ENCODE peak calls at places on chromosome 13, in six cellular contexts. Q is NB4, N is EH, L is thyroid gland, W is HFF-Myc, Z is ACHN. A is an unnamed sample.

GRCh38 chr13:62512194-62513141 is 1096.8 kb upstream of the PCDH20 start:
- DNase-seq in L (peak), Q (peak), Z (peak), N (peak), W (no peak), A (no peak)

GRCh38 chr13:50448535-50448981 is 394.9 kb downstream of the DLEU7 start:
- DNase-seq in W (no peak), N (no peak), L (no peak), Q (no peak), Z (no peak), A (peak)

GRCh38 chr13:66794340-66795031 is 435.6 kb downstream of the PCDH9 start:
- DNase-seq in L (no peak), N (no peak), W (no peak), Z (no peak), Q (no peak), A (no peak)

GRCh38 chr13:73677041-73677589 is 457.1 kb downstream of the KLF12 start:
- DNase-seq in N (peak), W (no peak), Q (no peak), L (no peak), Z (no peak), A (peak)

GRCh38 chr13:46334008-46334407 is 53.0 kb downstream of the RUBCNL start:
- DNase-seq in N (no peak), Z (no peak), Q (no peak), W (no peak), L (no peak), A (no peak)

GRCh38 chr13:29849071-29849541 is 1.3 kb downstream of the UBL3 start:
- DNase-seq in N (peak), W (no peak), Q (peak), L (peak), Z (peak), A (no peak)

GRCh38 chr13:113647351-113648217 is 10.4 kb downstream of the ATP4B start:
- DNase-seq in Z (peak), Q (no peak), W (peak), N (peak), L (peak), A (no peak)

GRCh38 chr13:111385182-111385857 is 64.9 kb downstream of the TEX29 start:
- DNase-seq in Q (no peak), Z (no peak), L (no peak), N (no peak), W (no peak), A (no peak)

GRCh38 chr13:101567841-101568240 is 115.4 kb downstream of the ITGBL1 start:
- DNase-seq in L (no peak), Z (no peak), N (no peak), W (no peak), Q (no peak), A (no peak)

GRCh38 chr13:39051157-39051556 is 12.9 kb downstream of the NHLRC3 start:
- DNase-seq in W (no peak), Z (peak), N (peak), Q (peak), L (no peak), A (no peak)

GRCh38 chr13:97395437-97396136 is 38.4 kb upstream of the RAP2A start:
- DNase-seq in N (peak), Z (peak), L (no peak), Q (no peak), W (no peak), A (no peak)

GRCh38 chr13:71118779-71119364 is 748.1 kb downstream of the DACH1 start:
- DNase-seq in Q (no peak), N (no peak), Z (no peak), L (no peak), W (no peak), A (no peak)

GRCh38 chr13:44236370-44236769 is 137.3 kb upstream of the SERP2 start:
- DNase-seq in N (no peak), Z (no peak), W (no peak), Q (no peak), L (no peak), A (no peak)

GRCh38 chr13:28299941-28300340 is 161.6 kb downstream of the PAN3 start:
- DNase-seq in W (no peak), Q (no peak), N (no peak), Z (no peak), L (no peak), A (no peak)

GRCh38 chr13:81686877-81687276 is 1346.0 kb upstream of the SPRY2 start:
- DNase-seq in Q (no peak), Z (no peak), N (no peak), L (no peak), W (peak), A (no peak)

GRCh38 chr13:104132849-104133248 is 1066.6 kb upstream of the SLC10A2 start:
- DNase-seq in W (no peak), Q (no peak), Z (no peak), L (no peak), N (no peak), A (no peak)

GRCh38 chr13:44879452-44880058 is 109.7 kb downstream of the NUFIP1 start:
- DNase-seq in Z (peak), L (no peak), N (peak), W (no peak), Q (peak), A (peak)

GRCh38 chr13:40206241-40207109 is 460.0 kb downstream of the FOXO1 start:
- DNase-seq in N (no peak), L (no peak), Z (peak), Q (peak), W (no peak), A (peak)

GRCh38 chr13:100549316-100549715 is 39.3 kb downstream of the GGACT start:
- DNase-seq in W (no peak), Q (no peak), Z (no peak), L (no peak), N (no peak), A (no peak)

GRCh38 chr13:104949840-104950805 is 1585.3 kb downstream of the EFNB2 start:
- DNase-seq in Z (peak), Q (no peak), L (no peak), W (no peak), N (no peak), A (no peak)

GRCh38 chr13:81713201-81713600 is 1372.3 kb upstream of the SPRY2 start:
- DNase-seq in W (no peak), N (no peak), Q (no peak), L (no peak), Z (no peak), A (no peak)

GRCh38 chr13:98483636-98484288 is 93.1 kb downstream of the STK24 start:
- DNase-seq in Q (no peak), W (no peak), N (peak), L (peak), Z (no peak), A (no peak)

GRCh38 chr13:26977541-26977940 is 194.1 kb downstream of the USP12 start:
- DNase-seq in W (no peak), N (peak), L (no peak), Q (peak), Z (no peak), A (no peak)

GRCh38 chr13:33494596-33495214 is 209.2 kb upstream of the STARD13 start:
- DNase-seq in L (no peak), Q (no peak), Z (peak), W (peak), N (peak), A (peak)

GRCh38 chr13:112510002-112510780 is 77.8 kb downstream of the TUBGCP3 start:
- DNase-seq in Z (peak), W (peak), L (peak), Q (peak), N (peak), A (no peak)

GRCh38 chr13:38309397-38309796 is 40.3 kb upstream of the UFM1 start:
- DNase-seq in L (no peak), Z (no peak), W (no peak), Q (no peak), N (no peak), A (peak)

GRCh38 chr13:79723462-79724116 is 242.6 kb downstream of the NDFIP2 start:
- DNase-seq in W (no peak), N (no peak), Z (no peak), Q (no peak), L (no peak), A (no peak)

GRCh38 chr13:68019901-68020300 is 789.8 kb upstream of the PCDH9 start:
- DNase-seq in L (no peak), N (no peak), Q (no peak), Z (no peak), W (no peak), A (no peak)

GRCh38 chr13:100887729-100888151 is 213.1 kb upstream of the TMTC4 start:
- DNase-seq in N (peak), Q (peak), L (no peak), Z (peak), W (no peak), A (no peak)

GRCh38 chr13:29594310-29594709 is 1.2 kb downstream of the SLC7A1 start:
- DNase-seq in Q (no peak), W (peak), N (peak), L (peak), Z (peak), A (no peak)

GRCh38 chr13:39363393-39363792 is 239.6 kb downstream of the LHFPL6 start:
- DNase-seq in Z (no peak), N (no peak), W (no peak), L (no peak), Q (no peak), A (no peak)

GRCh38 chr13:20993661-20994440 is 67.5 kb downstream of the LATS2 start:
- DNase-seq in W (peak), N (peak), L (no peak), Q (peak), Z (no peak), A (no peak)

GRCh38 chr13:54513254-54513653 is 1484.6 kb downstream of the OLFM4 start:
- DNase-seq in Z (no peak), Q (no peak), L (no peak), W (no peak), N (no peak), A (no peak)

GRCh38 chr13:39816936-39817335 is 161.5 kb downstream of the COG6 start:
- DNase-seq in N (no peak), W (no peak), L (no peak), Z (no peak), Q (no peak), A (no peak)

GRCh38 chr13:42497798-42498197 is 76.2 kb upstream of the TNFSF11 start:
- DNase-seq in L (no peak), Z (peak), W (no peak), Q (peak), N (no peak), A (peak)

GRCh38 chr13:110250258-110250891 is 56.6 kb downstream of the COL4A1 start:
- DNase-seq in Z (no peak), L (no peak), N (peak), Q (no peak), W (peak), A (no peak)

GRCh38 chr13:31052478-31052877 is 109.2 kb downstream of the HSPH1 start:
- DNase-seq in N (no peak), Q (no peak), Z (no peak), L (no peak), W (no peak), A (no peak)

GRCh38 chr13:88136098-88136790 is 465.1 kb downstream of the SLITRK5 start:
- DNase-seq in Z (no peak), W (no peak), Q (no peak), N (no peak), L (no peak), A (no peak)

A was measured in keratinocyte.